ENCODE peak calls at places on chromosomes 11 and 22, in seven cellular contexts. G is GM12878; L is CD8-positive, alpha-beta memory T cell; T is heart left ventricle; X is A549; J is PC-9; V is right atrium auricular region. Z is an unnamed sample.
A peak's percentile ranks its signal among the peaks of the same experiment; 100 is the strongest.

GRCh38 chr11:2831826-2832717 is 53.5 kb downstream of the CDKN1C start:
- DNase-seq in G (no peak), L (no peak), T (peak; percentile 21), X (no peak), J (no peak), V (no peak), Z (no peak)

GRCh38 chr22:45218974-45219373 is 21.7 kb downstream of the KIAA0930 start:
- DNase-seq in G (peak; percentile 20), L (no peak), T (no peak), X (no peak), J (no peak), V (no peak), Z (no peak)

GRCh38 chr11:12276356-12276755 is 101.0 kb upstream of the PARVA start:
- DNase-seq in G (no peak), L (peak; percentile 5), T (no peak), X (no peak), J (no peak), V (peak; percentile 50), Z (no peak)

GRCh38 chr11:124644426-124645280 is 22.0 kb downstream of the TBRG1 start:
- DNase-seq in G (no peak), L (no peak), T (peak; percentile 41), X (peak; percentile 68), J (peak; percentile 53), V (peak; percentile 75), Z (peak; percentile 71)

GRCh38 chr11:104078250-104078649 is 41.8 kb downstream of the DDI1 start:
- DNase-seq in G (no peak), L (no peak), T (no peak), X (no peak), J (no peak), V (no peak), Z (no peak)

GRCh38 chr11:120212259-120212888 is 1.5 kb downstream of the OAF start:
- DNase-seq in G (no peak), L (no peak), T (no peak), X (no peak), J (no peak), V (no peak), Z (no peak)

GRCh38 chr22:42773161-42773560 is 52.5 kb upstream of the A4GALT start:
- DNase-seq in G (no peak), L (no peak), T (no peak), X (no peak), J (no peak), V (no peak), Z (no peak)

GRCh38 chr11:87425391-87425790 is 387.7 kb downstream of the TMEM135 start:
- DNase-seq in G (no peak), L (no peak), T (no peak), X (no peak), J (no peak), V (no peak), Z (no peak)

GRCh38 chr11:94845622-94846021 is 77.5 kb downstream of the AMOTL1 start:
- DNase-seq in G (no peak), L (no peak), T (no peak), X (peak; percentile 26), J (no peak), V (no peak), Z (no peak)

GRCh38 chr11:70826541-70826943 is 425.8 kb downstream of the SHANK2 start:
- DNase-seq in G (no peak), L (no peak), T (no peak), X (no peak), J (no peak), V (no peak), Z (no peak)

GRCh38 chr22:22558972-22559603 is at the start of gene PRAME:
- DNase-seq in G (peak; percentile 11), L (peak; percentile 73), T (peak; percentile 46), X (peak; percentile 93), J (no peak), V (no peak), Z (peak; percentile 50)

GRCh38 chr11:1317432-1317831 is 8.0 kb upstream of the TOLLIP start:
- DNase-seq in G (no peak), L (no peak), T (no peak), X (no peak), J (no peak), V (no peak), Z (no peak)

GRCh38 chr11:65703846-65704245 is 8.2 kb upstream of the KAT5 start:
- DNase-seq in G (no peak), L (no peak), T (no peak), X (no peak), J (no peak), V (no peak), Z (no peak)

GRCh38 chr11:12963789-12964536 is 45.2 kb upstream of the RASSF10 start:
- DNase-seq in G (peak; percentile 7), L (peak; percentile 65), T (peak; percentile 57), X (peak; percentile 70), J (no peak), V (peak; percentile 70), Z (no peak)

GRCh38 chr11:106399075-106399500 is 321.6 kb downstream of the AASDHPPT start:
- DNase-seq in G (no peak), L (no peak), T (peak; percentile 50), X (peak; percentile 86), J (peak; percentile 93), V (peak; percentile 78), Z (peak; percentile 92)

GRCh38 chr11:545171-545570 is 7.8 kb downstream of the LRRC56 start:
- DNase-seq in G (no peak), L (no peak), T (peak; percentile 7), X (no peak), J (no peak), V (no peak), Z (no peak)

GRCh38 chr22:17890245-17890671 is 116.0 kb upstream of the BID start:
- DNase-seq in G (no peak), L (no peak), T (peak; percentile 56), X (no peak), J (no peak), V (no peak), Z (no peak)

GRCh38 chr22:17890892-17891291 is 116.6 kb upstream of the BID start:
- DNase-seq in G (no peak), L (no peak), T (no peak), X (no peak), J (no peak), V (no peak), Z (no peak)

GRCh38 chr22:17888439-17888838 is 114.2 kb upstream of the BID start:
- DNase-seq in G (no peak), L (no peak), T (no peak), X (no peak), J (no peak), V (no peak), Z (no peak)

GRCh38 chr22:17891427-17892167 is 117.3 kb upstream of the BID start:
- DNase-seq in G (no peak), L (no peak), T (peak; percentile 71), X (no peak), J (no peak), V (no peak), Z (no peak)

DNA sequence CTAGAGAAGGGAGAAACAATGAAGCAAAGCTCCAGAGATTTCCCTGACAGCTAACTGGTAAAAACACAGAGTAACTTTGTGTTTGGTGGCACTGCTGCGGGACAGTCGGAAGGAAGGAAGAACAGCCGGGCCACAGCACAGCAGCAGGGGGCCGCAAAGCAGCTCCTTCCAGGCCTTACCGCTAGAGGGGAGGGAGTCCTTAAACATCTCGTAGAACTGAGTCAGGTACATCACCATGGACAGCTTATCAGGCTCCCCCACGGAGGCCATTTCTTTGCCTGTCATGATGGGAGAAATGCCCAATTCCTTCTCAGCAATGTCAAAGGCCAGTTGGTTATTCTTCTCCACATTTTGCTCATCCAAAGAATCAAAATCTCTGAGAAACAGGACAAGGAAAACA is 114.6 kb upstream of the BID start:
- DNase-seq in G (no peak), L (no peak), T (no peak), X (no peak), J (no peak), V (no peak), Z (no peak)
- H3K27ac ChIP-seq in G (no peak overlapping the region), L (no peak overlapping the region), T (no peak overlapping the region), X (no peak overlapping the region), J (no peak overlapping the region), V (peak overlapping the region; percentile 80), Z (no peak overlapping the region)

GRCh38 chr11:117143871-117144476 is at the start of gene PAFAH1B2:
- DNase-seq in G (peak; percentile 82), L (peak; percentile 96), T (peak; percentile 97), X (peak; percentile 92), J (peak; percentile 88), V (peak; percentile 94), Z (peak; percentile 81)
- H3K27ac ChIP-seq in G (peak within 1 kb of the TSS; percentile 80), L (peak within 1 kb of the TSS; percentile 80), T (peak within 1 kb of the TSS; percentile 96), X (peak within 1 kb of the TSS; percentile 100), J (peak within 1 kb of the TSS; percentile 44), V (peak within 1 kb of the TSS; percentile 96), Z (peak within 1 kb of the TSS; percentile 100)

GRCh38 chr11:35851342-35851741 is 92.5 kb upstream of the LDLRAD3 start:
- DNase-seq in G (no peak), L (no peak), T (no peak), X (no peak), J (no peak), V (no peak), Z (no peak)

GRCh38 chr11:35846874-35847273 is 97.0 kb upstream of the LDLRAD3 start:
- DNase-seq in G (no peak), L (no peak), T (no peak), X (no peak), J (no peak), V (no peak), Z (no peak)

GRCh38 chr11:35847473-35847872 is 96.4 kb upstream of the LDLRAD3 start:
- DNase-seq in G (no peak), L (no peak), T (no peak), X (no peak), J (no peak), V (no peak), Z (no peak)

GRCh38 chr11:35852056-35852455 is 91.8 kb upstream of the LDLRAD3 start:
- DNase-seq in G (no peak), L (no peak), T (peak; percentile 43), X (no peak), J (no peak), V (no peak), Z (no peak)

DNA sequence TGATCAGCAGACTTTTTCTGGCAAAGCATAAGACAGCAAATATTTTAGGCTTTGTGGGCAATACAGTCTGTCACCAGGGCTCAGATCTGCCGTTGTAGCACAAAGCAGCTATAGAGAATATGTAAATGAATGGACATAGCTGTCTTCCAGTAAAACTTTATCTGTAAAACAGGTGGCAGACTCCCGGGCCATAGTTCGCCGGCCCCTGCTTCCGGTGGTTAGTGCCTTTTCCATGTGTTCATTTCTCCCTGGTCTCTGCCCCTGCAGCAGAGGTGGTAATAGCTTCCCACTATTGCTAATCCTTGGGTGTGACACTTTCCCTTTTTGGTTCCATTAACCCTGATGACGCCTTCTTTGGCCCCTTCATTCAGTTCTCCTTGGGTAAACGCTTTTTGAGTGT is 93.7 kb upstream of the LDLRAD3 start:
- DNase-seq in G (no peak), L (no peak), T (no peak), X (no peak), J (no peak), V (peak; percentile 11), Z (no peak)
- H3K27ac ChIP-seq in G (no peak overlapping the region), L (no peak overlapping the region), T (no peak overlapping the region), X (no peak overlapping the region), J (no peak overlapping the region), V (no peak overlapping the region), Z (no peak overlapping the region)

DNA sequence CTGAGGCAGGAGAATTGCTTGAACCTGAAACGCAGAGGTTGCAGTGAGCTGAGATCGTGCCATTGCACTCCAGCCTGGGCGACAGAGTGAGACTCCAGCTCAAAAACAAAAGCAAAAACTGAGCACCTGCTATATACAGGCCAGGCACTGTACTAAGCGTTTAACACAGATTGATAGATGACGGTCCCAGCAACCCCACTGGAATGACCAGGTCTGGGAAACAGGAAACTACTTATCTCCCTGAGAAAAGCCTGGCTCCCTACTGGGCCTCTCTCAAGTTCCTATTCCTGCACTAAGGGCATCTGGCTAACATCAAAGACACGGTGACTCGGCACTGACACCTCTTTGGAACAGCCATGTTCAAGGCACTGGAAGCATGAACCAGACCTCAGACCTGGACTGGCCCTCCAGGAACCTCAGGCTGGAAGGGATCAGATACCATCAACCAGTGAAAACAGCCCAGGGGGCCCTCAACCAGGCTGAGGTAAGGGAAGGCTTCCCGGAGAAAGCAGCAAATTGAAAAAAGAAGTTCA is 16.6 kb downstream of the ARAP1 start:
- DNase-seq in G (no peak), L (no peak), T (peak; percentile 87), X (peak; percentile 35), J (peak; percentile 78), V (no peak), Z (no peak)
- H3K27ac ChIP-seq in G (no peak overlapping the region), L (peak overlapping the region; percentile 81), T (peak overlapping the region; percentile 93), X (peak overlapping the region; percentile 76), J (peak overlapping the region; percentile 91), V (peak overlapping the region; percentile 71), Z (no peak overlapping the region)

Z was measured in Panc1.